ENCODE peak calls at places on chromosomes 11 and 22, in eight cellular contexts. One of them, this sample, is unnamed.

GRCh38 chr11:120715239-120715638 is 203.7 kb downstream of the GRIK4 start:
- DNase-seq in CD8-positive, alpha-beta T cell: no peak
- DNase-seq in gastrocnemius medialis: no peak
- DNase-seq in aorta: no peak
- DNase-seq in PC-9: no peak
- DNase-seq in heart left ventricle: no peak
- DNase-seq in tibial artery: no peak
- DNase-seq in CD4-positive, alpha-beta T cell: no peak
- DNase-seq in this sample: no peak

GRCh38 chr11:82859746-82860145 is 40.5 kb downstream of the PRCP start:
- DNase-seq in CD8-positive, alpha-beta T cell: no peak
- DNase-seq in gastrocnemius medialis: no peak
- DNase-seq in aorta: no peak
- DNase-seq in PC-9: no peak
- DNase-seq in heart left ventricle: no peak
- DNase-seq in tibial artery: no peak
- DNase-seq in CD4-positive, alpha-beta T cell: no peak
- DNase-seq in this sample: no peak

GRCh38 chr22:49936018-49936972 is 17.9 kb downstream of the CRELD2 start:
- DNase-seq in CD8-positive, alpha-beta T cell: peak
- DNase-seq in gastrocnemius medialis: peak
- DNase-seq in aorta: peak
- DNase-seq in PC-9: peak
- DNase-seq in heart left ventricle: peak
- DNase-seq in tibial artery: peak
- DNase-seq in CD4-positive, alpha-beta T cell: peak
- DNase-seq in this sample: peak

GRCh38 chr11:100709233-100709999 is 22.3 kb downstream of the ARHGAP42 start:
- DNase-seq in CD8-positive, alpha-beta T cell: no peak
- DNase-seq in gastrocnemius medialis: no peak
- DNase-seq in aorta: no peak
- DNase-seq in PC-9: peak
- DNase-seq in heart left ventricle: no peak
- DNase-seq in tibial artery: no peak
- DNase-seq in CD4-positive, alpha-beta T cell: no peak
- DNase-seq in this sample: no peak

GRCh38 chr22:30210235-30210831 is 36.2 kb downstream of the LIF start:
- DNase-seq in CD8-positive, alpha-beta T cell: no peak
- DNase-seq in gastrocnemius medialis: no peak
- DNase-seq in aorta: no peak
- DNase-seq in PC-9: peak
- DNase-seq in heart left ventricle: no peak
- DNase-seq in tibial artery: no peak
- DNase-seq in CD4-positive, alpha-beta T cell: no peak
- DNase-seq in this sample: no peak

GRCh38 chr11:113896156-113896879 is 8.3 kb upstream of the HTR3B start:
- DNase-seq in CD8-positive, alpha-beta T cell: peak
- DNase-seq in gastrocnemius medialis: peak
- DNase-seq in aorta: no peak
- DNase-seq in PC-9: no peak
- DNase-seq in heart left ventricle: peak
- DNase-seq in tibial artery: no peak
- DNase-seq in CD4-positive, alpha-beta T cell: peak
- DNase-seq in this sample: no peak

GRCh38 chr22:17706947-17707346 is 67.3 kb downstream of the BID start:
- DNase-seq in CD8-positive, alpha-beta T cell: no peak
- DNase-seq in gastrocnemius medialis: no peak
- DNase-seq in aorta: no peak
- DNase-seq in PC-9: no peak
- DNase-seq in heart left ventricle: no peak
- DNase-seq in tibial artery: no peak
- DNase-seq in CD4-positive, alpha-beta T cell: no peak
- DNase-seq in this sample: no peak

GRCh38 chr11:17434108-17434507 is 42.5 kb downstream of the ABCC8 start:
- DNase-seq in CD8-positive, alpha-beta T cell: no peak
- DNase-seq in gastrocnemius medialis: no peak
- DNase-seq in aorta: no peak
- DNase-seq in PC-9: no peak
- DNase-seq in heart left ventricle: no peak
- DNase-seq in tibial artery: no peak
- DNase-seq in CD4-positive, alpha-beta T cell: no peak
- DNase-seq in this sample: no peak

GRCh38 chr11:102157219-102157618 is 47.0 kb downstream of the YAP1 start:
- DNase-seq in CD8-positive, alpha-beta T cell: no peak
- DNase-seq in gastrocnemius medialis: peak
- DNase-seq in aorta: peak
- DNase-seq in PC-9: peak
- DNase-seq in heart left ventricle: peak
- DNase-seq in tibial artery: peak
- DNase-seq in CD4-positive, alpha-beta T cell: no peak
- DNase-seq in this sample: no peak

GRCh38 chr11:86606849-86607481 is 65.5 kb downstream of the ME3 start:
- DNase-seq in CD8-positive, alpha-beta T cell: no peak
- DNase-seq in gastrocnemius medialis: no peak
- DNase-seq in aorta: no peak
- DNase-seq in PC-9: no peak
- DNase-seq in heart left ventricle: no peak
- DNase-seq in tibial artery: no peak
- DNase-seq in CD4-positive, alpha-beta T cell: no peak
- DNase-seq in this sample: no peak

GRCh38 chr11:8095831-8096522 is 15.0 kb downstream of the TUB start:
- DNase-seq in CD8-positive, alpha-beta T cell: no peak
- DNase-seq in gastrocnemius medialis: no peak
- DNase-seq in aorta: no peak
- DNase-seq in PC-9: no peak
- DNase-seq in heart left ventricle: peak
- DNase-seq in tibial artery: no peak
- DNase-seq in CD4-positive, alpha-beta T cell: no peak
- DNase-seq in this sample: no peak

GRCh38 chr11:75588067-75588481 is 26.0 kb downstream of the SERPINH1 start:
- DNase-seq in CD8-positive, alpha-beta T cell: no peak
- DNase-seq in gastrocnemius medialis: no peak
- DNase-seq in aorta: peak
- DNase-seq in PC-9: no peak
- DNase-seq in heart left ventricle: no peak
- DNase-seq in tibial artery: no peak
- DNase-seq in CD4-positive, alpha-beta T cell: no peak
- DNase-seq in this sample: no peak

GRCh38 chr11:67584881-67585873 is 1.6 kb downstream of the GSTP1 start:
- DNase-seq in CD8-positive, alpha-beta T cell: no peak
- DNase-seq in gastrocnemius medialis: no peak
- DNase-seq in aorta: no peak
- DNase-seq in PC-9: no peak
- DNase-seq in heart left ventricle: no peak
- DNase-seq in tibial artery: no peak
- DNase-seq in CD4-positive, alpha-beta T cell: no peak
- DNase-seq in this sample: no peak

GRCh38 chr22:22933807-22934542 is 46.4 kb downstream of the IGLL5 start:
- DNase-seq in CD8-positive, alpha-beta T cell: no peak
- DNase-seq in gastrocnemius medialis: no peak
- DNase-seq in aorta: peak
- DNase-seq in PC-9: no peak
- DNase-seq in heart left ventricle: no peak
- DNase-seq in tibial artery: no peak
- DNase-seq in CD4-positive, alpha-beta T cell: no peak
- DNase-seq in this sample: no peak

GRCh38 chr11:95443386-95443785 is 212.4 kb upstream of the SESN3 start:
- DNase-seq in CD8-positive, alpha-beta T cell: no peak
- DNase-seq in gastrocnemius medialis: no peak
- DNase-seq in aorta: no peak
- DNase-seq in PC-9: no peak
- DNase-seq in heart left ventricle: no peak
- DNase-seq in tibial artery: no peak
- DNase-seq in CD4-positive, alpha-beta T cell: peak
- DNase-seq in this sample: no peak

GRCh38 chr11:128367573-128367972 is 219.8 kb downstream of the ETS1 start:
- DNase-seq in CD8-positive, alpha-beta T cell: no peak
- DNase-seq in gastrocnemius medialis: no peak
- DNase-seq in aorta: no peak
- DNase-seq in PC-9: no peak
- DNase-seq in heart left ventricle: no peak
- DNase-seq in tibial artery: no peak
- DNase-seq in CD4-positive, alpha-beta T cell: peak
- DNase-seq in this sample: no peak

GRCh38 chr11:76686261-76687079 is 15.9 kb upstream of the LRRC32 start:
- DNase-seq in CD8-positive, alpha-beta T cell: no peak
- DNase-seq in gastrocnemius medialis: no peak
- DNase-seq in aorta: no peak
- DNase-seq in PC-9: no peak
- DNase-seq in heart left ventricle: no peak
- DNase-seq in tibial artery: no peak
- DNase-seq in CD4-positive, alpha-beta T cell: no peak
- DNase-seq in this sample: no peak

DNA sequence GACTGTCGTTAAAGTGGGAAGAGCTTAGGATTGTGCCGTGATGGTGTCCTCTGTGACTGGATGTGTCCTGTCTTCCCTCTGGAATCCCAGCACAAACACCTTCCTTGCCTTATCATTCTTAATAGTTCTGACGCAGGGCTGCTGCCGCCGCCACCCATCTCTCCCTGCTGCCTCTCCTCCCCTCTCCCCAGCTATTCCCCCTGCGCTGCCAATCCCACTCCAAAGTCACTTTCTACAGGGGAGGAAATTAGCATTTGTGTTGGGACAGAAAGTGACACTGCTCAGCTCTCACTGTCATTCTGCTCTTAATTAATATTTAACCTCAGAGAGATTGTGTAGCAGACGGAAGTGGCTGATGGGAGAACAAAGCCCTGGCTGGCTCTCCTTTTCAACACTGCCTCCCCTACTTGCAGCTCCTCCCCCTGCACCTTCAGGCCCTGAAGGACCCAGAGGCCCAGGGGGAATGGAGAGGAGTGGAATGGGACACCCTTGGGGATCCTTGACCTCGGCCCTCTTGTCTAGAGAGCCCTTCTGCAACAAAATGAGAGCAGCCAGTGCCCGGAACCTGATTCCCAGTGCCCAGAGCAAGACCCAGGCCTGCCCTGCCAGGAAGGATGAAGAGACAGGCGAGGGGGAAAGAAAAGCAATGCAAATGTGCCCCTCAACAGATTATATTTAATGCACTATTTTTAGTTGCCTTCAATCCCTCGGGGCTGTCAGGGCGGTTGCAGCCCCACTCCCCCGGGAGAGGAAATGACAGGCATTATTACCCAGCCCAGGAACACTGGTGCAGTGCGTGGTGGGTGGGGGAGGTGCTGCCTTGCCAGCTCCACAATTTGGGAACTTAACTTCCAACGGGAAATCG is 14.7 kb upstream of the NRGN start:
- DNase-seq in CD8-positive, alpha-beta T cell: no peak
- DNase-seq in gastrocnemius medialis: no peak
- DNase-seq in aorta: peak
- DNase-seq in PC-9: no peak
- DNase-seq in heart left ventricle: no peak
- DNase-seq in tibial artery: peak
- DNase-seq in CD4-positive, alpha-beta T cell: no peak
- DNase-seq in this sample: no peak
- H3K27ac ChIP-seq in CD8-positive, alpha-beta T cell: no peak
- H3K27ac ChIP-seq in gastrocnemius medialis: no peak
- H3K27ac ChIP-seq in aorta: peak
- H3K27ac ChIP-seq in PC-9: no peak
- H3K27ac ChIP-seq in heart left ventricle: no peak
- H3K27ac ChIP-seq in tibial artery: peak
- H3K27ac ChIP-seq in CD4-positive, alpha-beta T cell: no peak
- H3K27ac ChIP-seq in this sample: no peak

GRCh38 chr11:12692238-12693074 is 18.2 kb downstream of the TEAD1 start:
- DNase-seq in CD8-positive, alpha-beta T cell: no peak
- DNase-seq in gastrocnemius medialis: peak
- DNase-seq in aorta: peak
- DNase-seq in PC-9: no peak
- DNase-seq in heart left ventricle: peak
- DNase-seq in tibial artery: peak
- DNase-seq in CD4-positive, alpha-beta T cell: no peak
- DNase-seq in this sample: peak

GRCh38 chr11:12693485-12694181 is 19.4 kb downstream of the TEAD1 start:
- DNase-seq in CD8-positive, alpha-beta T cell: no peak
- DNase-seq in gastrocnemius medialis: peak
- DNase-seq in aorta: peak
- DNase-seq in PC-9: peak
- DNase-seq in heart left ventricle: peak
- DNase-seq in tibial artery: peak
- DNase-seq in CD4-positive, alpha-beta T cell: no peak
- DNase-seq in this sample: no peak

GRCh38 chr11:12693075-12693473 is 18.9 kb downstream of the TEAD1 start:
- DNase-seq in CD8-positive, alpha-beta T cell: no peak
- DNase-seq in gastrocnemius medialis: peak
- DNase-seq in aorta: no peak
- DNase-seq in PC-9: no peak
- DNase-seq in heart left ventricle: no peak
- DNase-seq in tibial artery: no peak
- DNase-seq in CD4-positive, alpha-beta T cell: no peak
- DNase-seq in this sample: no peak

GRCh38 chr11:12690663-12691062 is 16.4 kb downstream of the TEAD1 start:
- DNase-seq in CD8-positive, alpha-beta T cell: no peak
- DNase-seq in gastrocnemius medialis: peak
- DNase-seq in aorta: no peak
- DNase-seq in PC-9: no peak
- DNase-seq in heart left ventricle: no peak
- DNase-seq in tibial artery: no peak
- DNase-seq in CD4-positive, alpha-beta T cell: no peak
- DNase-seq in this sample: no peak

GRCh38 chr11:12691473-12691872 is 17.3 kb downstream of the TEAD1 start:
- DNase-seq in CD8-positive, alpha-beta T cell: no peak
- DNase-seq in gastrocnemius medialis: no peak
- DNase-seq in aorta: no peak
- DNase-seq in PC-9: no peak
- DNase-seq in heart left ventricle: no peak
- DNase-seq in tibial artery: no peak
- DNase-seq in CD4-positive, alpha-beta T cell: no peak
- DNase-seq in this sample: no peak
- H3K27ac ChIP-seq in CD8-positive, alpha-beta T cell: no peak
- H3K27ac ChIP-seq in gastrocnemius medialis: peak
- H3K27ac ChIP-seq in aorta: no peak
- H3K27ac ChIP-seq in PC-9: peak
- H3K27ac ChIP-seq in heart left ventricle: peak
- H3K27ac ChIP-seq in tibial artery: peak
- H3K27ac ChIP-seq in CD4-positive, alpha-beta T cell: no peak
- H3K27ac ChIP-seq in this sample: peak

GRCh38 chr22:45483319-45483718 is 19.4 kb upstream of the FBLN1 start:
- DNase-seq in CD8-positive, alpha-beta T cell: no peak
- DNase-seq in gastrocnemius medialis: no peak
- DNase-seq in aorta: no peak
- DNase-seq in PC-9: no peak
- DNase-seq in heart left ventricle: no peak
- DNase-seq in tibial artery: no peak
- DNase-seq in CD4-positive, alpha-beta T cell: no peak
- DNase-seq in this sample: no peak
- H3K27ac ChIP-seq in CD8-positive, alpha-beta T cell: no peak
- H3K27ac ChIP-seq in gastrocnemius medialis: no peak
- H3K27ac ChIP-seq in aorta: no peak
- H3K27ac ChIP-seq in PC-9: peak
- H3K27ac ChIP-seq in heart left ventricle: no peak
- H3K27ac ChIP-seq in tibial artery: no peak
- H3K27ac ChIP-seq in CD4-positive, alpha-beta T cell: no peak
- H3K27ac ChIP-seq in this sample: no peak

DNA sequence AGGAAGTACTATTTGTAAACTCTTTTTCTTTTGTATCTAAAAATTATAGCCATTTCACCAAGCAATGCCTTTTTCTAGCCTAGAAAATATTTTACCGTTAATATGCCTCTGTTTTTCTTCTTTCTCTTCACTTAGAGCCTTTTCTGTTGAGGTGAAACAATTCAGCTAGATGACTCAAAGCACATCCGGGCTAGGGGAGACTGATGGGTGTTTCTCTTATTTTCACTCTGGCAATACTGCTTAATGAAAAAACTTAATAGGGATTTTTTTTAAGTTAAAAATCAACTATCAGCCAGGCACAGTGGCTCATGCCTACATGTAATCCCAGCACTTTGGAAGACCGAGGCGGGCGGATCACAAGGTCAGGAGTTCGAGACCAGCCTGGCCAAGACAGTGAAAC is 93.3 kb downstream of the SGSM3 start:
- DNase-seq in CD8-positive, alpha-beta T cell: peak
- DNase-seq in gastrocnemius medialis: no peak
- DNase-seq in aorta: no peak
- DNase-seq in PC-9: no peak
- DNase-seq in heart left ventricle: no peak
- DNase-seq in tibial artery: no peak
- DNase-seq in CD4-positive, alpha-beta T cell: peak
- DNase-seq in this sample: no peak
- H3K27ac ChIP-seq in CD8-positive, alpha-beta T cell: peak
- H3K27ac ChIP-seq in gastrocnemius medialis: peak
- H3K27ac ChIP-seq in aorta: no peak
- H3K27ac ChIP-seq in PC-9: no peak
- H3K27ac ChIP-seq in heart left ventricle: no peak
- H3K27ac ChIP-seq in tibial artery: no peak
- H3K27ac ChIP-seq in CD4-positive, alpha-beta T cell: peak
- H3K27ac ChIP-seq in this sample: peak